ENCODE peak calls at places on chromosomes 6 and 20, in ten cellular contexts. A is endodermal cell, R is neural crest cell, X is colonic mucosa, Y is heart right ventricle, W is progenitor cell of endocrine pancreas, I is breast epithelium, H is left ventricle myocardium inferior, N is astrocyte of the cerebellum, F is dorsolateral prefrontal cortex. J is an unnamed sample.

GRCh38 chr6:73302339-73302738 is 39.3 kb upstream of the KHDC1 start:
- DNase-seq in W (no peak), A (no peak), I (no peak), H (no peak), F (no peak), R (no peak), Y (no peak), N (no peak), X (no peak), J (no peak)

GRCh38 chr6:105884426-105884825 is 201.7 kb upstream of the PRDM1 start:
- DNase-seq in F (no peak), X (no peak), H (no peak), I (no peak), N (no peak), A (no peak), W (no peak), R (no peak), Y (no peak), J (no peak)

GRCh38 chr6:11432713-11433450 is 104.7 kb upstream of the TMEM170B start:
- DNase-seq in X (no peak), R (no peak), I (no peak), W (no peak), F (no peak), A (no peak), H (no peak), N (peak; percentile 40), Y (no peak), J (no peak)

GRCh38 chr20:23659989-23660837 is 22.5 kb upstream of the CST3 start:
- DNase-seq in W (no peak), R (no peak), I (no peak), X (no peak), F (no peak), Y (no peak), A (peak; percentile 33), H (no peak), N (peak; percentile 19), J (no peak)

GRCh38 chr6:80547827-80548226 is 441.4 kb downstream of the BCKDHB start:
- DNase-seq in F (no peak), N (peak; percentile 85), I (no peak), A (no peak), Y (no peak), W (no peak), H (no peak), X (no peak), R (no peak), J (no peak)

GRCh38 chr6:142474446-142475289 is 172.9 kb downstream of the ADGRG6 start:
- DNase-seq in Y (no peak), I (no peak), X (peak; percentile 19), W (peak; percentile 46), R (peak; percentile 18), F (peak; percentile 22), H (no peak), A (peak; percentile 91), N (peak; percentile 60), J (no peak)

GRCh38 chr20:42604998-42605970 is 584.4 kb downstream of the PTPRT start:
- DNase-seq in R (no peak), I (no peak), X (no peak), H (no peak), F (no peak), W (no peak), A (peak; percentile 60), Y (no peak), N (no peak), J (no peak)

GRCh38 chr20:45230631-45231030 is 9.5 kb downstream of the SEMG2 start:
- DNase-seq in X (no peak), W (no peak), H (no peak), R (no peak), Y (no peak), F (no peak), A (no peak), N (no peak), I (no peak), J (no peak)

GRCh38 chr20:44032583-44033138 is 118.0 kb downstream of the TOX2 start:
- DNase-seq in Y (no peak), F (no peak), N (no peak), X (no peak), W (no peak), A (no peak), H (no peak), I (no peak), R (no peak), J (no peak)

DNA sequence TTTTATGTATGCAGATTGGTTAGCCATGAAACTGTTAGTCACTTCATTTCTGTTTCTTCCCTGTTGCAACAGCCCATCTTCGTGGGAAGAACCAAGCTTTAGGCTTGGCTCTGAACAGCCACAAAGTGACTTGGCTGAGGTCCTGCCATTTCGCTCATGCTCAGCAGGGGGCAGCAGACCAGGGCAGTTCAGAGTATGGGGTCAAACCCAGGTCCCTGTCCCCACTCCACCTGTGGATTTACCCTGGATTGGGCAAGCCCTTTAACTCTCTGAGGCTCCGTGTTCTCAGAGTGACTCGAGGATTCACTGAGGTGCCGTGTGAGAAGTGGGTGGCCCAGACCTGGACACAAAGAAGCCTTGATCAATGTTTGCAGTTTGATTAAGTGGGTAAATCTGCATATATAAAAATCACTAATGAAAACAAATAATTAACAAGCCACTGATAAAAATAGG is 19.8 kb upstream of the MAP1LC3A start:
- DNase-seq in A (peak; percentile 86), I (no peak), H (peak; percentile 48), R (peak; percentile 59), Y (peak; percentile 49), N (no peak), X (peak; percentile 61), W (peak; percentile 52), F (peak; percentile 56), J (no peak)
- TF ChIP-seq CTCF in A (peak; percentile 99), I (peak; percentile 56), H (peak; percentile 84), R (peak; percentile 85), Y (peak; percentile 79), N (peak; percentile 78), X (peak; percentile 76), W (peak; percentile 83), F (peak; percentile 64), J (no peak)

DNA sequence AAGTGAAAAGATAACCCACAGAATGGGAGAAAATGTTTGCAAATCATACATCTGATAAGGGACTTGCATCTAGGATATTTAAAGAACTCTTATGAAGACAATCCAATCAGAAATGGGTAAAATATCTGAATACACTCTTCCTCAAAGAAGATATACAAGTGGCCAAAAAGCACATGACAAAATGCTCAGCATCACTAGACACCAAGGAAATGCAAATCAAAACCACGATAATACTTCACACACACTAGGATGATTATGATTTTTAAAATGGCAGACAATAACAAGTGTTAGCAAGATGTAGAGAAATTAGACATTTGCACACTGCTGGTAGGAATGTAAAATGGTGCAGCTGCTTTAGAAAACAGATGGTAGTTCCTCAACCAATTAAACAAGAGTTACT is 34.8 kb upstream of the SIRT5 start:
- DNase-seq in R (no peak), I (no peak), Y (no peak), F (no peak), X (no peak), N (no peak), W (no peak), A (no peak), H (no peak), J (no peak)
- TF ChIP-seq CTCF in R (no peak), I (no peak), Y (no peak), F (no peak), X (no peak), N (no peak), W (no peak), A (no peak), H (no peak), J (no peak)

GRCh38 chr20:63520939-63521601 is 505 bp downstream of the PPDPF start:
- DNase-seq in X (peak; percentile 93), Y (peak; percentile 75), F (peak; percentile 51), I (peak; percentile 85), W (peak; percentile 75), H (peak; percentile 67), N (no peak), A (peak; percentile 83), R (peak; percentile 57), J (no peak)
- TF ChIP-seq CTCF in X (no peak), Y (no peak), F (no peak), I (no peak), W (no peak), H (peak; percentile 36), N (no peak), A (no peak), R (peak; percentile 20), J (no peak)

DNA sequence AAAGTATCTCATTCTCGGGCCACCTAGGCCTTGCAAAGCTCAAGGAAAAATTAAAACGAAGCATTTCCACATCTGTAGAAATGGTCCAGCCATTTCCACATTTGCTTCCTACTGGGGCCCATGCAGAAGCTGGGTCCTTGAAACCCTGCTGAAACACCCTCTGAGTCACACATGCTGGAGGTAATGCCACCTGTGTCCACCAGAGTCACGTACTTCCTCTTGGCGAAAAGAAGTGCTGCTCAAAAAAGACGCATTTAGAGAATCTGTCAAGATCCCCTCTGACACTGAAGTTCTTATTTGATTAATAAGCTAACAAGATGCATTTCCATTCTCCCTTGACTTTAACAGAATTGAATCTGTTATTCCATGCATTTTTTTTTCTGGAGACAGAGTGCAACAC is 423.2 kb downstream of the PREX1 start:
- DNase-seq in R (no peak), A (no peak), F (no peak), X (no peak), H (no peak), N (no peak), Y (no peak), I (no peak), W (no peak), J (no peak)
- TF ChIP-seq CTCF in R (peak; percentile 47), A (peak; percentile 71), F (no peak), X (no peak), H (no peak), N (no peak), Y (no peak), I (no peak), W (peak; percentile 35), J (no peak)

J was measured in omental fat pad.